ENCODE peak calls at places on chromosomes 5 and 9, in nine cellular contexts. Y is A549, X is H54, P is HCT116, A is Peyer's patch, J is IMR-90, T is transverse colon, U is prostate gland, S is NB4. G is an unnamed sample.

GRCh38 chr5:121725450-121725849 is 126.2 kb upstream of the FTMT start:
- DNase-seq in J (no peak), T (no peak), Y (no peak), S (no peak), A (no peak), U (no peak), P (no peak), X (no peak), G (no peak)

GRCh38 chr9:133238851-133239532 is 29.9 kb upstream of the OBP2B start:
- DNase-seq in S (peak; percentile 75), J (peak; percentile 19), P (peak; percentile 88), X (peak; percentile 95), A (peak; percentile 86), Y (peak; percentile 96), T (peak; percentile 87), U (no peak), G (peak; percentile 85)

GRCh38 chr5:114449836-114450515 is 88.1 kb downstream of the KCNN2 start:
- DNase-seq in J (peak; percentile 72), A (peak; percentile 66), S (peak; percentile 61), P (peak; percentile 21), Y (peak; percentile 57), X (peak; percentile 41), U (peak; percentile 66), T (peak; percentile 60), G (peak; percentile 48)

GRCh38 chr5:14469485-14470377 is 111.9 kb upstream of the OTULINL start:
- DNase-seq in X (no peak), J (no peak), P (no peak), U (no peak), A (no peak), S (no peak), Y (no peak), T (no peak), G (peak; percentile 34)

GRCh38 chr5:75536694-75537360 is 25.1 kb downstream of the POLK start:
- DNase-seq in X (no peak), T (no peak), Y (no peak), S (no peak), P (no peak), J (no peak), U (no peak), A (no peak), G (no peak)

GRCh38 chr5:123874600-123875201 is 362.7 kb downstream of the CSNK1G3 start:
- DNase-seq in S (peak; percentile 3), X (no peak), P (no peak), T (no peak), A (no peak), Y (no peak), J (peak; percentile 12), U (no peak), G (no peak)

GRCh38 chr5:57608542-57608941 is 125.9 kb upstream of the ACTBL2 start:
- DNase-seq in J (no peak), S (no peak), T (no peak), U (no peak), X (no peak), A (no peak), Y (no peak), P (no peak), G (no peak)

GRCh38 chr9:86424246-86424891 is 70.2 kb upstream of the TUT7 start:
- DNase-seq in P (no peak), S (no peak), U (no peak), X (no peak), T (no peak), A (no peak), J (peak; percentile 53), Y (no peak), G (no peak)

GRCh38 chr5:6674886-6675285 is 38.3 kb upstream of the TENT4A start:
- DNase-seq in U (no peak), X (no peak), T (no peak), A (no peak), Y (no peak), P (no peak), J (no peak), S (no peak), G (no peak)

GRCh38 chr5:109585012-109585599 is 104.6 kb upstream of the MAN2A1 start:
- DNase-seq in Y (no peak), J (no peak), U (no peak), T (no peak), P (no peak), X (no peak), S (no peak), A (no peak), G (no peak)

GRCh38 chr5:167835146-167835545 is 456.3 kb upstream of the WWC1 start:
- DNase-seq in S (no peak), X (no peak), J (no peak), U (no peak), P (no peak), A (no peak), Y (no peak), T (no peak), G (no peak)

GRCh38 chr9:84166828-84167400 is 173.6 kb downstream of the SLC28A3 start:
- DNase-seq in T (no peak), X (no peak), A (no peak), S (no peak), P (no peak), Y (no peak), U (no peak), J (no peak), G (no peak)

GRCh38 chr5:72101828-72102227 is 5.4 kb upstream of the MAP1B start:
- DNase-seq in J (peak; percentile 81), S (no peak), U (no peak), T (no peak), Y (no peak), A (no peak), X (no peak), P (no peak), G (no peak)

GRCh38 chr5:56279291-56279690 is 46.2 kb upstream of the ANKRD55 start:
- DNase-seq in S (no peak), P (no peak), T (no peak), Y (no peak), U (no peak), X (no peak), J (no peak), A (no peak), G (no peak)

GRCh38 chr5:169938439-169938838 is 41.9 kb downstream of the INSYN2B start:
- DNase-seq in S (no peak), Y (no peak), P (no peak), A (no peak), U (no peak), J (no peak), X (no peak), T (no peak), G (no peak)

GRCh38 chr5:77241444-77241843 is 31.0 kb downstream of the PDE8B start:
- DNase-seq in J (no peak), Y (no peak), P (no peak), S (no peak), T (no peak), A (no peak), U (no peak), X (no peak), G (no peak)

GRCh38 chr5:77235881-77236560 is 25.5 kb downstream of the PDE8B start:
- DNase-seq in X (no peak), P (no peak), U (no peak), Y (no peak), A (no peak), S (no peak), J (no peak), T (no peak), G (no peak)

DNA sequence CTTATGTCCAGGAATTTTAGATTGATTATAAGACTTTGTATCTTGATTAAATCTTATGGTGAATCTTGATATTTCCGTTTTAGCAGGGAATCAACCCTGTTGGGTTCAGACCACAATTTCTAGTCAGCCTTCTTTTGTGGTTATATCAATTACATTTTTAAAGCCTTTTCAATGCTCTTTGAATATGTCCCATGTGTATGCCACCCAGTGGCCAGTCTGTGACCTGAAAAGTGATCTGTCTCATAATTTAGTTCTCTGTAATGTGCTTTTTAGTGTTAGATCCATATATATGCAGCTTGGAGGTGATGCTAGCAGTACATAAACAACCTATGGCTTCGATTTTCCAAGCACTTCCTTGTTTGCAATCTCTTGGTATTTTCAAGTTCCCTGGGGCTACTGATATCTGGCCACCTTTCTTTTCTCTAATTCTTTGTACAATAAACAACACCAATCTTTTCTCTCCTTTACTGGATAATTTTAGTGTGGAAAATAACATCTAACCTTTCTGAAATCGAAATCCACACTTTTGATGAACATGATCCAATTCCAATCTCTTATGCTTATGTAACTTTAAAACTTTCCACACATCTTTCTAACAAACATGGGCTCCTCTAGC is 28.8 kb downstream of the PDE8B start:
- DNase-seq in Y (peak; percentile 25), U (no peak), X (no peak), P (peak; percentile 18), S (peak; percentile 36), A (no peak), J (no peak), T (no peak), G (peak; percentile 16)
- TF ChIP-seq POLR2A in Y (no peak), U (no peak), X (no peak), P (no peak), S (no peak), A (no peak), J (no peak), T (no peak), G (no peak)

GRCh38 chr9:123360161-123361085 is 4.4 kb downstream of the CRB2 start:
- DNase-seq in A (peak; percentile 83), T (peak; percentile 87), Y (no peak), X (no peak), P (no peak), J (no peak), U (no peak), S (peak; percentile 59), G (peak; percentile 98)
- TF ChIP-seq POLR2A in A (no peak), T (no peak), Y (no peak), X (no peak), P (no peak), J (no peak), U (no peak), S (no peak), G (no peak)

GRCh38 chr9:68705636-68706578 is 867 bp downstream of the PIP5K1B start:
- DNase-seq in J (no peak), X (no peak), S (peak; percentile 45), Y (peak; percentile 4), P (no peak), A (peak; percentile 76), T (peak; percentile 67), U (no peak), G (peak; percentile 88)
- TF ChIP-seq POLR2A in J (no peak), X (no peak), S (no peak), Y (no peak), P (no peak), A (no peak), T (no peak), U (no peak), G (no peak)

GRCh38 chr9:109315889-109316640 is 4.8 kb downstream of the EPB41L4B start:
- DNase-seq in P (peak; percentile 92), Y (peak; percentile 82), S (no peak), J (peak; percentile 18), A (peak; percentile 90), T (peak; percentile 88), X (peak; percentile 92), U (peak; percentile 96), G (no peak)
- TF ChIP-seq POLR2A in P (no peak), Y (no peak), S (no peak), J (no peak), A (peak; percentile 96), T (peak; percentile 50), X (no peak), U (peak; percentile 58), G (no peak)

GRCh38 chr5:83577036-83577636 is 105.6 kb downstream of the VCAN start:
- DNase-seq in X (no peak), T (peak; percentile 27), U (no peak), P (peak; percentile 73), S (no peak), A (no peak), Y (peak; percentile 27), J (peak; percentile 32), G (no peak)
- TF ChIP-seq POLR2A in X (no peak), T (no peak), U (no peak), P (no peak), S (no peak), A (no peak), Y (no peak), J (no peak), G (no peak)

G was measured in erythroblast.